ENCODE peak calls at places on chromosome 15, in seven cellular contexts. T is Karpas-422, K is esophagus squamous epithelium, V is SK-N-SH, U is hepatocyte, R is adipocyte, X is colonic mucosa. F is an unnamed sample. For H3K4me1 and H3K36me3, the result is how much of the 10 kb centered on the place peaks cover.

GRCh38 chr15:51759557-51760070 is 8.2 kb downstream of the TMOD2 start:
- DNase-seq in T (peak), K (no peak), V (no peak), U (peak), R (peak), X (peak), F (no peak)

GRCh38 chr15:51524376-51524775 is 98.2 kb downstream of the DMXL2 start:
- DNase-seq in T (no peak), K (no peak), V (no peak), U (no peak), R (no peak), X (no peak), F (no peak)

GRCh38 chr15:80512729-80513670 is 108.8 kb downstream of the ARNT2 start:
- DNase-seq in T (peak), K (no peak), V (peak), U (no peak), R (peak), X (no peak), F (no peak)

GRCh38 chr15:72727154-72727553 is 41.1 kb downstream of the BBS4 start:
- DNase-seq in T (no peak), K (no peak), V (no peak), U (no peak), R (no peak), X (no peak), F (no peak)

GRCh38 chr15:61364871-61365270 is 135.8 kb upstream of the RORA start:
- DNase-seq in T (no peak), K (no peak), V (no peak), U (peak), R (no peak), X (no peak), F (no peak)

GRCh38 chr15:68479406-68479805 is 47.4 kb upstream of the ITGA11 start:
- DNase-seq in T (no peak), K (no peak), V (no peak), U (peak), R (peak), X (peak), F (no peak)

GRCh38 chr15:39142500-39142899 is 438.4 kb upstream of the THBS1 start:
- DNase-seq in T (no peak), K (no peak), V (no peak), U (no peak), R (no peak), X (no peak), F (no peak)

GRCh38 chr15:65918357-65918920 is 49.1 kb downstream of the RAB11A start:
- DNase-seq in T (no peak), K (no peak), V (no peak), U (no peak), R (no peak), X (no peak), F (no peak)

GRCh38 chr15:80573614-80574013 is 121.5 kb upstream of the ABHD17C start:
- DNase-seq in T (no peak), K (no peak), V (no peak), U (no peak), R (no peak), X (no peak), F (no peak)

GRCh38 chr15:69317392-69317841 is 18.7 kb downstream of the PAQR5 start:
- DNase-seq in T (no peak), K (no peak), V (no peak), U (peak), R (no peak), X (peak), F (no peak)

GRCh38 chr15:74725845-74726773 is 781 bp upstream of the CYP1A1 start:
- DNase-seq in T (no peak), K (no peak), V (peak), U (peak), R (peak), X (peak), F (peak)

GRCh38 chr15:63599401-63600000 is 2.3 kb downstream of the FBXL22 start:
- DNase-seq in T (peak), K (peak), V (peak), U (peak), R (peak), X (peak), F (peak)

GRCh38 chr15:90840954-90841353 is 27.4 kb upstream of the FURIN start:
- DNase-seq in T (no peak), K (no peak), V (peak), U (peak), R (no peak), X (no peak), F (no peak)

GRCh38 chr15:98874773-98875172 is 132.8 kb downstream of the PGPEP1L start:
- DNase-seq in T (no peak), K (no peak), V (no peak), U (no peak), R (no peak), X (no peak), F (no peak)

GRCh38 chr15:45320581-45320980 is 57.8 kb downstream of the GATM start:
- DNase-seq in T (no peak), K (no peak), V (no peak), U (no peak), R (no peak), X (no peak), F (no peak)

GRCh38 chr15:65192016-65192415 is 6.9 kb upstream of the CLPX start:
- DNase-seq in T (peak), K (no peak), V (no peak), U (no peak), R (no peak), X (no peak), F (peak)

GRCh38 chr15:68370768-68371151 is 61.2 kb downstream of the ITGA11 start:
- DNase-seq in T (peak), K (no peak), V (no peak), U (no peak), R (no peak), X (no peak), F (no peak)

GRCh38 chr15:52856286-52856685 is 66.2 kb upstream of the ONECUT1 start:
- DNase-seq in T (no peak), K (no peak), V (no peak), U (no peak), R (no peak), X (no peak), F (no peak)

GRCh38 chr15:70710714-70711113 is 52.6 kb downstream of the UACA start:
- DNase-seq in T (no peak), K (no peak), V (no peak), U (no peak), R (no peak), X (no peak), F (no peak)

GRCh38 chr15:90413411-90414379 is 25.7 kb downstream of the IQGAP1 start:
- DNase-seq in T (no peak), K (no peak), V (no peak), U (peak), R (peak), X (no peak), F (no peak)

GRCh38 chr15:51133140-51133630 is 38.5 kb upstream of the TNFAIP8L3 start:
- DNase-seq in T (peak), K (no peak), V (no peak), U (no peak), R (peak), X (no peak), F (no peak)

GRCh38 chr15:67105065-67105951 is 39.9 kb downstream of the SMAD3 start:
- DNase-seq in T (no peak), K (no peak), V (no peak), U (peak), R (peak), X (peak), F (no peak)

GRCh38 chr15:63339836-63340235 is 41.8 kb downstream of the CA12 start:
- DNase-seq in T (no peak), K (no peak), V (no peak), U (no peak), R (no peak), X (no peak), F (no peak)

GRCh38 chr15:96416934-96417759 is 86.6 kb downstream of the NR2F2 start:
- DNase-seq in T (no peak), K (no peak), V (no peak), U (no peak), R (peak), X (no peak), F (no peak)

GRCh38 chr15:42863572-42864239 is 56.9 kb downstream of the TTBK2 start:
- DNase-seq in T (no peak), K (no peak), V (no peak), U (no peak), R (no peak), X (no peak), F (no peak)

GRCh38 chr15:72515591-72516389 is 41.7 kb downstream of the ARIH1 start:
- DNase-seq in T (no peak), K (no peak), V (no peak), U (no peak), R (peak), X (no peak), F (no peak)

GRCh38 chr15:52567886-52568568 is 803 bp downstream of the ARPP19 start:
- DNase-seq in T (peak), K (no peak), V (peak), U (peak), R (no peak), X (peak), F (peak)

GRCh38 chr15:56950979-56951378 is 32.5 kb downstream of the TCF12 start:
- DNase-seq in T (no peak), K (no peak), V (no peak), U (no peak), R (no peak), X (no peak), F (no peak)

GRCh38 chr15:56948000-56948765 is 29.7 kb downstream of the TCF12 start:
- DNase-seq in T (no peak), K (no peak), V (no peak), U (no peak), R (peak), X (no peak), F (no peak)

GRCh38 chr15:56944485-56944884 is 26.0 kb downstream of the TCF12 start:
- DNase-seq in T (no peak), K (no peak), V (no peak), U (no peak), R (no peak), X (no peak), F (no peak)

GRCh38 chr15:56946150-56946549 is 27.7 kb downstream of the TCF12 start:
- DNase-seq in T (no peak), K (no peak), V (no peak), U (no peak), R (no peak), X (no peak), F (no peak)

DNA sequence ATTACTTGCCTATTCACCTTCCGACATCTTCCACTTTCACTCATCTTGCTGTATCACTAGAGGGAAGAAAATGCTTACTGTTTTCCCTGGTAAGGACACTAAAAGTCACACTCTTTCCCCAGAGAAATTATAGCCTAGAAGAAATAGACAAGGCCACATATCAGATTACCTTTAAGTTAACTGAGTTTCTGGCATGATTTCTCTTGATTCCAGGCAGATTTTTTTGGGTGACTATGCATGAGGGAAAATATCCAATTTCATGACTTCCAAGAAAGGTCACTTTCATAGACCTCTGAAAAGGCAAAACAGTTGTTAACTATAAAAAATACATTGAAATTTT is 30.3 kb downstream of the TCF12 start:
- DNase-seq in T (no peak), K (no peak), V (no peak), U (no peak), R (peak), X (no peak), F (no peak)
- H3K4me1 ChIP-seq in T (under half), K (under half), V (under half), U (under half), R (under half), X (under half), F (under half)

GRCh38 chr15:84648539-84648938 is 5.5 kb downstream of the WDR73 start:
- DNase-seq in T (no peak), K (no peak), V (no peak), U (no peak), R (peak), X (no peak), F (no peak)

GRCh38 chr15:84647726-84648125 is 6.4 kb downstream of the WDR73 start:
- DNase-seq in T (no peak), K (no peak), V (no peak), U (no peak), R (no peak), X (no peak), F (no peak)

GRCh38 chr15:84645997-84646396 is 8.1 kb downstream of the WDR73 start:
- DNase-seq in T (no peak), K (no peak), V (no peak), U (no peak), R (no peak), X (no peak), F (no peak)

GRCh38 chr15:84653584-84653909 is 536 bp downstream of the WDR73 start:
- DNase-seq in T (peak), K (no peak), V (peak), U (no peak), R (no peak), X (no peak), F (no peak)

DNA sequence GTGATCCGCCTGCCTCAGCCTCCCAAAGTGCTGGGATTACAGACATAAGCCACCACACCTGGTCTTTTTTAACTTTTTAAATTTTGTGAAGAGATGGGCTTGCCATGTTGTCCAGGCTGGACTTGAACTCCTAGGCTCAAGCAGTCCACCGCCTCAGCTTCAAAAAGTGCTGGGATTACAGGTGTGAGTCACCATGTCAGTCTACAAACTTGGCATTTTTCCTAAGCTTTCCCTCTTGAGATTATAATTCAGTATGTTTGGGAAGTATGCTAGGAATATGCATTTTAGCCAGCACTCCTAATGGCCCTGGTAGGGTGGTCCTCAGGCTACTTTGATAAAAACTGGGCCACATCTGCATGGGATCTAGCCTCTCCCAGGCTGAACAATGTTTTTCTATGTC is 4.4 kb downstream of the WDR73 start:
- DNase-seq in T (no peak), K (no peak), V (no peak), U (no peak), R (no peak), X (no peak), F (no peak)
- H3K36me3 ChIP-seq in T (under half), K (half or more), V (under half), U (under half), R (half or more), X (under half), F (half or more)

GRCh38 chr15:35058534-35059054 is 26.5 kb downstream of the NANOGP8 start:
- DNase-seq in T (no peak), K (no peak), V (no peak), U (no peak), R (no peak), X (no peak), F (no peak)
- H3K4me3 ChIP-seq in T (no peak), K (no peak), V (no peak), U (no peak), R (no peak), X (no peak), F (no peak)

DNA sequence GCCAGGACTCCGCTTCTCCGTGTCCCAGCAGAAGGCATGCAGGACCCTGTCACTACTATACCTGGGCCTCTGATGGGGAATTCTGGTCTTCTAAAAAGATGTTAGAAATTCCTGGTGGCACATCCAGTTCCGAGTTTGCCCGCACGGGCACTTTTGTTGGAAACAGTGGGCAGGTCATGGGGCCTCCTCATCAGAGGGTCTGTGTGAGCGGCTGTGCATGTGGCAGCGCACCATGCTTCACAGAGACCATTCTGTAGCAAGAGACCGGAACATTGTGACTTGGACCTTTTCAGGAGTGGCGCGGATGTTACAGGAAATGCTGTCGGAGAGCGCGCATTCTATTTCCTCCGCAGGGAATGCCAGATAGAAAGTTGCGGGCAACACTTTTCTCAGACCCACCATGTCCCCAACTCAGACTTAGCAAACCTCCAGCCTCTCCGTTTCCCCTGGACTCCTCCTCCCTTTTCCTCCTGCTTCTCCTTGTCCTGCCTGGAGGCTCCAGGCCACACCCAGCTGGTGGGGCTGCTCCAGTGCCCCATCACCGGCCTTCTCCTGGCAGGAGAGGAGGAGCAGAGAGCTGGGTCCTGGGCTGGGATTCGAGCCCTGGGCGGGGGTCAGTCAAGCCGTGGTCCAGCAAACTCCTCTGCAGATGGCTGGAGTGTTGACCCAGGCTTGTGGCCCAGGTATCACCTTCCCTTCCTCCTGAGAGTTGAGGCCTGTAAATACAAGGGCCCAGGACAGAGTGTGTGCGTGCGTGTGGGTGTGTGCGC is 46.6 kb downstream of the KLF13 start:
- DNase-seq in T (no peak), K (no peak), V (peak), U (no peak), R (no peak), X (no peak), F (no peak)
- H3K4me1 ChIP-seq in T (under half), K (under half), V (under half), U (under half), R (under half), X (under half), F (under half)

DNA sequence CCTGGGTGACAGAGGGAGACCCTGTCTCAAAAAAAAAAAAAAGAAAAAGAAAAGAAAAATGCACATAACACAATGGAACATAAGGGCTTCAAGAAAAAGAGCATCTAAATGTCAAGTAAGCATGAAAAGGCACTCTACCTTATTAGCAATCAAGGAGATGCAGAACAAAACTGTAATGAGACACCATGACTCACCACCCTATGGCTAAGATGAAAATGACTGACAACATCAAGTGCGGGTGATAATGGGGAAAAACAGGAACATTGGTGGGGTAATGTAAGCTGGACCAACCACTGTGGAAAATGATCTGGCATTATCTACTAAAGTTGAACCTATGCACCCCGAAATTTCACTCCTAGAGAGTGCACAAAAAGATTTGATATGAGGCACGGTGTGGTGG is 19.6 kb upstream of the NSMCE3 start:
- DNase-seq in T (no peak), K (no peak), V (no peak), U (no peak), R (no peak), X (no peak), F (no peak)
- H3K36me3 ChIP-seq in T (under half), K (under half), V (under half), U (under half), R (under half), X (under half), F (under half)